ENCODE peak calls at places on chromosomes 6 and 20, in six cellular contexts. J, W, A, H, X and L are unnamed samples.

GRCh38 chr6:28597924-28598323 is 72.2 kb downstream of the GPX5 start:
- DNase-seq in H (no peak), X (no peak), A (no peak), J (no peak), W (no peak), L (no peak)

GRCh38 chr6:144911322-144911721 is 626.2 kb downstream of the UTRN start:
- DNase-seq in J (no peak), A (no peak), W (no peak), H (no peak), X (no peak), L (no peak)

GRCh38 chr20:17674722-17675518 is 7.1 kb downstream of the RRBP1 start:
- DNase-seq in X (no peak), H (peak; percentile 40), A (no peak), J (no peak), W (no peak), L (no peak)

GRCh38 chr6:161027385-161027784 is 35.8 kb downstream of the MAP3K4 start:
- DNase-seq in X (no peak), J (no peak), W (no peak), A (no peak), H (no peak), L (no peak)

GRCh38 chr6:17101422-17102257 is at the start of gene STMND1:
- DNase-seq in A (no peak), J (peak; percentile 22), W (no peak), X (no peak), H (peak; percentile 22), L (no peak)

GRCh38 chr6:18997375-18997826 is 610.3 kb downstream of the RNF144B start:
- DNase-seq in H (no peak), A (no peak), X (peak; percentile 15), W (no peak), J (peak; percentile 47), L (no peak)

GRCh38 chr6:150575840-150576239 is 23.8 kb upstream of the PLEKHG1 start:
- DNase-seq in W (no peak), J (no peak), X (no peak), H (no peak), A (no peak), L (no peak)

GRCh38 chr20:53032021-53033001 is 60.2 kb downstream of the TSHZ2 start:
- DNase-seq in A (no peak), X (no peak), J (peak; percentile 99), W (no peak), H (peak; percentile 55), L (no peak)

GRCh38 chr6:108653864-108654402 is 93.2 kb downstream of the FOXO3 start:
- DNase-seq in X (no peak), W (no peak), J (peak; percentile 51), A (no peak), H (peak; percentile 74), L (peak; percentile 4)

GRCh38 chr20:49870261-49870660 is 45.1 kb downstream of the SPATA2 start:
- DNase-seq in X (no peak), J (no peak), A (no peak), H (no peak), W (no peak), L (no peak)

GRCh38 chr6:101396552-101397173 is 3.2 kb downstream of the GRIK2 start:
- DNase-seq in W (peak; percentile 2), X (no peak), A (no peak), H (peak; percentile 48), J (peak; percentile 36), L (no peak)

GRCh38 chr20:46990017-46990810 is 95.6 kb downstream of the EYA2 start:
- DNase-seq in H (no peak), X (no peak), J (no peak), A (no peak), W (no peak), L (no peak)

GRCh38 chr6:132764370-132764769 is 6.7 kb upstream of the VNN2 start:
- DNase-seq in X (no peak), J (peak; percentile 81), W (no peak), A (no peak), H (no peak), L (no peak)

GRCh38 chr6:54491431-54491830 is 183.2 kb downstream of the TINAG start:
- DNase-seq in J (no peak), A (no peak), H (no peak), W (no peak), X (no peak), L (no peak)

GRCh38 chr20:9066196-9066595 is 2.7 kb upstream of the PLCB4 start:
- DNase-seq in J (no peak), A (no peak), X (no peak), H (no peak), W (no peak), L (no peak)

GRCh38 chr20:32098786-32099185 is 10.7 kb upstream of the TM9SF4 start:
- DNase-seq in H (no peak), J (no peak), W (no peak), A (no peak), X (no peak), L (no peak)

GRCh38 chr20:12371955-12372354 is 454.3 kb downstream of the BTBD3 start:
- DNase-seq in X (no peak), W (no peak), A (no peak), J (no peak), H (no peak), L (no peak)

GRCh38 chr20:48846516-48847492 is 19.0 kb upstream of the PREX1 start:
- DNase-seq in W (no peak), H (no peak), J (no peak), X (no peak), A (no peak), L (no peak)

GRCh38 chr20:2652724-2653510 is 485 bp downstream of the NOP56 start:
- DNase-seq in X (no peak), J (no peak), A (peak; percentile 41), H (peak; percentile 12), W (no peak), L (no peak)

GRCh38 chr6:161254754-161255253 is 19.1 kb downstream of the AGPAT4 start:
- DNase-seq in H (no peak), J (peak; percentile 33), X (no peak), A (no peak), W (no peak), L (no peak)

GRCh38 chr6:170223718-170224693 is 66.9 kb downstream of the DLL1 start:
- DNase-seq in J (no peak), A (no peak), H (no peak), X (no peak), W (no peak), L (no peak)

GRCh38 chr20:54219751-54220426 is 12.0 kb downstream of the PFDN4 start:
- DNase-seq in W (no peak), J (peak; percentile 23), A (no peak), X (peak; percentile 35), H (no peak), L (no peak)

GRCh38 chr6:116648161-116648560 is 20.4 kb downstream of the ZUP1 start:
- DNase-seq in H (no peak), A (no peak), J (peak; percentile 55), X (no peak), W (no peak), L (no peak)

GRCh38 chr6:130934848-130935585 is 107.8 kb downstream of the SMLR1 start:
- DNase-seq in A (no peak), W (no peak), J (no peak), H (no peak), X (no peak), L (no peak)

GRCh38 chr6:7203939-7204338 is 96.2 kb downstream of the RREB1 start:
- DNase-seq in A (no peak), W (no peak), J (no peak), H (no peak), X (no peak), L (no peak)

GRCh38 chr6:94361304-94362060 is 942.1 kb upstream of the EPHA7 start:
- DNase-seq in W (no peak), X (no peak), A (no peak), J (no peak), H (no peak), L (no peak)

GRCh38 chr6:24584390-24584735 is 61.6 kb downstream of the KIAA0319 start:
- DNase-seq in A (no peak), J (no peak), H (no peak), W (no peak), X (no peak), L (no peak)

GRCh38 chr20:21820688-21821087 is 115.2 kb downstream of the PAX1 start:
- DNase-seq in A (no peak), J (no peak), X (no peak), W (no peak), H (no peak), L (no peak)

GRCh38 chr20:32387262-32387661 is 29.1 kb downstream of the ASXL1 start:
- DNase-seq in X (no peak), J (peak; percentile 75), W (peak; percentile 4), A (no peak), H (no peak), L (peak; percentile 86)

GRCh38 chr6:42021847-42022754 is 28.2 kb upstream of the TAF8 start:
- DNase-seq in H (no peak), A (peak; percentile 52), J (no peak), W (peak; percentile 41), X (no peak), L (no peak)
- H3K4me1 ChIP-seq in H (peaks cover 6% of the 10 kb centered on the region), A (peaks cover 81% of the 10 kb centered on the region), J (peaks cover 4% of the 10 kb centered on the region), W (peaks cover 62% of the 10 kb centered on the region), X (peaks cover 2% of the 10 kb centered on the region), L (peaks cover 69% of the 10 kb centered on the region)

DNA sequence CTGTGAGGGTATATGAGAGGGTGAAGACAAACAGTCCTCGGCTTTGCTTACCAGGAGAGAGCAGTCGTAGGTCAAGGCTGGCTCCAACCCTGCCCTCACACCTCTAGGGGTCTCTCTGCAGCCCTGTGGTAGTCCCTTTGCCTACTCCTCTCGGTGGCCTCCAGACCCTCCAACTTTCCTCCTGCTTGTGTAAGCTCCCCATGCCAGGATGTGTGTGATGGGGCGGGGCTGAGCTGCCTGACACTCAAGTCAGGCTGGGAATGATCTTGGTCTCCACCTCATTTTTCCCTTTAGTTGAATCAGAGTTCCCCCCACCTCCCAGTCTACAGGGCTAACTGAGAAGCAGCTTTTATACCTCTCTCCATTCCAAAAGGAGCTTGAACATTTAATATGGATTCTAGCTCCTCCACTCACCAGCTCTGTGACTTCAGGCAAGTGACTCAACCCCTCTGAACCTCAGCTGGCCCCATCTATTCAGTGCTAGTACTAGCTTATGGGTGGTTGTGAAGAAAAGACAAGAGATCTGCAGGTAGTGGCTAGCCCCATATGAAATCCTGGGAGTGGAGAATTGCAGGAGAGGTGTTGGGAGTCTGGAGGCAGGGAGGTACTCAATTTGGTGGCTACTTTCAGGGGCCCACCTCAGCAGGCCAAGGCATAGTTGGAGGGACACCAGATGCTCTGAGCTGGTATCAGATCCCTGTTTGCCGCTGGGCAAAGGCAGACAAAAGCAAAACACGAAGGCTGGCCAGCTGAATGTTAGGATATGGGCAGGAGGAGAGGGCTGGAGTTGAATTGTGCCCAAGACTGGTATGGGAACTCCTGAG is 971 bp downstream of the SLC29A1 start:
- DNase-seq in J (no peak), W (no peak), A (no peak), X (no peak), H (no peak), L (no peak)
- H3K4me1 ChIP-seq in J (peaks cover 27% of the 10 kb centered on the region), W (peaks cover 13% of the 10 kb centered on the region), A (peaks cover 10% of the 10 kb centered on the region), X (peaks cover 22% of the 10 kb centered on the region), H (peaks cover 55% of the 10 kb centered on the region), L (peaks cover 16% of the 10 kb centered on the region)

GRCh38 chr6:35719830-35720733 is 16.8 kb upstream of the ARMC12 start:
- DNase-seq in A (no peak), H (no peak), W (no peak), J (no peak), X (no peak), L (no peak)
- H3K4me1 ChIP-seq in A (peaks cover 56% of the 10 kb centered on the region), H (peaks cover 62% of the 10 kb centered on the region), W (peaks cover 40% of the 10 kb centered on the region), J (peaks cover 17% of the 10 kb centered on the region), X (peaks cover 16% of the 10 kb centered on the region), L (peaks cover 25% of the 10 kb centered on the region)

DNA sequence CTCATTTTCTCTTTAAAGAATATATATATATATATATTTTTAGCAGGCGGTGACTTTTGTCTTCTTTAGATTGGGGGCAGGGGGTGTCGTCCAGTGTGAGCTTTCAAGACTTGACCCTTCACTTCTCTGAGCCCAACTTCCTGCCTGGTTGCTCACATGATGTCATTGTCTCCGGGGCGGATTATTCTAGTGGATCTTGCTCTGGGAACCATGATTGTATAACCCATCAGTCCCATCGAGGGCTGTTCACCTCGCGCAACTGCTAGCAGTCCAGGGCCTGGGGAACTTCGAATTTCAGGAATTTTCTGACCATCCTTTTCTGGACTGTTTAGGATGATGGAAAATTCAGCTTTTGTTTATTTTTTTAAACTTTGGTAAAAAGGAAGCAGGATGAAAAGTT is 1.0 kb downstream of the IGF2R start:
- DNase-seq in W (peak; percentile 25), J (peak; percentile 65), X (no peak), A (no peak), H (peak; percentile 76), L (no peak)
- H3K4me1 ChIP-seq in W (peaks cover 34% of the 10 kb centered on the region), J (peaks cover 3% of the 10 kb centered on the region), X (no peaks in the 10 kb centered on the region), A (peaks cover 48% of the 10 kb centered on the region), H (peaks cover 10% of the 10 kb centered on the region), L (peaks cover 18% of the 10 kb centered on the region)